ENCODE peak calls at places on chromosomes 1 and 21, in four cellular contexts. D, B, I and M are unnamed samples.

GRCh38 chr1:203453016-203453415 is 22.6 kb upstream of the PRELP start:
- DNase-seq in I (no peak), B (no peak), D (no peak), M (no peak)

GRCh38 chr1:174160109-174160473 is 771 bp downstream of the RABGAP1L start:
- DNase-seq in B (peak; percentile 72), D (no peak), I (no peak), M (no peak)

GRCh38 chr21:34733866-34734265 is 65.1 kb downstream of the CLIC6 start:
- DNase-seq in B (no peak), I (no peak), D (no peak), M (no peak)

GRCh38 chr1:55107111-55107510 is 67.8 kb downstream of the PCSK9 start:
- DNase-seq in I (peak; percentile 56), B (no peak), D (no peak), M (no peak)

GRCh38 chr1:199747984-199748383 is 279.5 kb upstream of the NR5A2 start:
- DNase-seq in D (peak; percentile 27), I (no peak), B (no peak), M (no peak)

GRCh38 chr1:155316922-155317321 is 3.8 kb upstream of the RUSC1 start:
- DNase-seq in I (no peak), B (no peak), D (no peak), M (no peak)

GRCh38 chr1:42816600-42817439 is at the start of the genes ERMAP and SVBP:
- DNase-seq in I (no peak), D (peak; percentile 99), B (peak; percentile 97), M (peak; percentile 43)

GRCh38 chr1:2384130-2384860 is 7.1 kb downstream of the MORN1 start:
- DNase-seq in B (peak; percentile 49), D (no peak), I (no peak), M (no peak)

GRCh38 chr21:28069446-28069845 is 923.2 kb downstream of the LTN1 start:
- DNase-seq in B (no peak), I (no peak), D (peak; percentile 14), M (peak; percentile 55)

GRCh38 chr1:208065862-208066261 is 154.9 kb upstream of the CD34 start:
- DNase-seq in B (no peak), D (no peak), I (no peak), M (peak; percentile 54)

GRCh38 chr1:202964755-202965440 is 2.2 kb downstream of the CYB5R1 start:
- DNase-seq in I (no peak), B (no peak), D (no peak), M (peak; percentile 67)

GRCh38 chr1:116824631-116825399 is 70.6 kb downstream of the CD2 start:
- DNase-seq in B (no peak), D (no peak), I (no peak), M (no peak)

GRCh38 chr1:217048104-217048707 is 325.0 kb upstream of the ESRRG start:
- DNase-seq in D (peak; percentile 48), B (no peak), I (no peak), M (no peak)

GRCh38 chr1:152013664-152014237 is 20.1 kb upstream of the S100A10 start:
- DNase-seq in B (no peak), I (no peak), D (peak; percentile 59), M (no peak)

GRCh38 chr1:54884135-54884586 is 2.8 kb downstream of the DHCR24 start:
- DNase-seq in D (no peak), B (no peak), I (no peak), M (no peak)

GRCh38 chr1:214404571-214405213 is 123.7 kb downstream of the SMYD2 start:
- DNase-seq in I (peak; percentile 81), B (no peak), D (peak; percentile 42), M (no peak)

GRCh38 chr1:116286541-116286971 is 86.5 kb upstream of the ATP1A1 start:
- DNase-seq in B (no peak), D (no peak), I (no peak), M (peak; percentile 55)

GRCh38 chr1:22287946-22288520 is 145.1 kb upstream of the WNT4 start:
- DNase-seq in I (no peak), B (no peak), D (peak; percentile 69), M (no peak)

GRCh38 chr1:245715291-245715701 is 560.5 kb downstream of the KIF26B start:
- DNase-seq in D (peak; percentile 13), B (no peak), I (no peak), M (peak; percentile 14)

GRCh38 chr1:22534951-22535350 is 28.3 kb upstream of the EPHA8 start:
- DNase-seq in I (no peak), B (no peak), D (no peak), M (no peak)

GRCh38 chr1:58047265-58047858 is 499.2 kb downstream of the OMA1 start:
- DNase-seq in D (peak; percentile 84), B (no peak), I (no peak), M (no peak)

GRCh38 chr1:209883341-209883971 is 54.6 kb upstream of the SYT14 start:
- DNase-seq in D (no peak), B (no peak), I (peak; percentile 95), M (no peak)

GRCh38 chr1:90973897-90974798 is 47.7 kb downstream of the ZNF644 start:
- DNase-seq in I (peak; percentile 36), B (no peak), D (no peak), M (no peak)

GRCh38 chr1:27605796-27606707 is 2.1 kb upstream of the AHDC1 start:
- DNase-seq in B (no peak), D (peak; percentile 78), I (no peak), M (no peak)

GRCh38 chr1:63326106-63326472 is 3.7 kb downstream of the FOXD3 start:
- DNase-seq in B (no peak), I (no peak), D (peak; percentile 77), M (no peak)

GRCh38 chr1:186633101-186633500 is 47.1 kb downstream of the PTGS2 start:
- DNase-seq in D (no peak), I (no peak), B (no peak), M (no peak)

GRCh38 chr1:206687915-206688442 is 3.3 kb downstream of the MAPKAPK2 start:
- DNase-seq in B (no peak), I (no peak), D (peak; percentile 82), M (no peak)
- H3K4me3 ChIP-seq in B (no peak overlapping the region), I (peak overlapping the region; percentile 94), D (no peak overlapping the region), M (peak overlapping the region; percentile 75)

DNA sequence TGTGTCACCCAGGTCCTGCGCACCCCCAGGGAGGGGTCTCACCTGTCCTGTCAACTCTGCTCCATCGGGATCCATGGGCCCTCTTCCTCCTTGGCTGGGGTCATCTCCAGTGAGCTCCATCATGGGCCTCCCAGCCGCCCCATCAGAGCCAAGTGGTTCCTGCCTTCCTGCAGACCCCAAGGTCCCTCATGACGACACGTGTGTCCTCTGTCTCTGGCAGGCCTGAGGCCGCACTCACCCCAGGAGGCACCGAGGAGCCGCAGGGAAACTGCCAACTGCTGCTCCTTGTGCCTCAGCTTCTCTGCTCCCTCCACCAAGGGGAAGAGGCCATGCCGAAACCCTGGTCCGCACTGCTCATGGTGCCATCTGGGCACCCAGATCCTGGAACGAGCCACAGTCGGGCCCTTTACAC is 46.8 kb downstream of the COL18A1 start:
- DNase-seq in D (no peak), B (no peak), I (no peak), M (no peak)
- H3K4me3 ChIP-seq in D (no peak overlapping the region), B (no peak overlapping the region), I (no peak overlapping the region), M (no peak overlapping the region)

DNA sequence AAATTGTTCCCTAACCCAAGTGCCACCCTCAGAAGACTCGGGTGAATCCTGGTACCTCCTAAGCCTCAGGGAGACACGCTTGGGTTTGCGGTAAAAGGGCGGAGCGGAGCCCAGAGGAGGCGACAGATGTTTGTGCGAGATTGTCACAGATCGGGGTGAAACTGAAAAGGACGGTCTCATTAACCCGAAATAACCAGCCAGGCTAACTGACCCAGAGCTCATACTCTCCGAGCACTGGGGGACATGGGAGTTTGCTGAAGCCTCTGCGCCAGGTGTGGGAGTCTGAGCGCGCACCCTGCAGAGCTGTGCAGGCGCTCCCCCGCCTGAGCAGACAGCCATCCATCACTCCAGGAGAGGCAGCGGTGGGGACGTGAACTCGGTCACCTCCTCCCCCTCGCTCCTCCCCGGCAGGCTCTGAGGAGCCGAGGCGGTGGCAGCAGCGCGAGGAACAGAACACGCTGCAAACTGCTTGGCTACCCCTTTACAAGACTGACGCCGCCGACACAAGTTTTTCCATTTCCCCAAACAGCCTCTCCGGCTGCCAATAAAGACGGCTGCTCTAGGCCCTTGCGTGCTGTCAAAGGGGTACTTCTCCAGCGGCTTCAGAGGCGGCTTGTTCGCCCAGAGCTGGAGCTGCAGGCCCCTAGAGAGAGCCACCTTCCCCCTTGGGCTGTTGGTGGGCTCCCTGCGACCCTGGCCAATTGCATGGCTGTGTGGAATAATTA is 43.5 kb downstream of the RRAGC start:
- DNase-seq in B (no peak), D (peak; percentile 67), I (no peak), M (no peak)
- H3K4me3 ChIP-seq in B (no peak overlapping the region), D (no peak overlapping the region), I (no peak overlapping the region), M (no peak overlapping the region)

DNA sequence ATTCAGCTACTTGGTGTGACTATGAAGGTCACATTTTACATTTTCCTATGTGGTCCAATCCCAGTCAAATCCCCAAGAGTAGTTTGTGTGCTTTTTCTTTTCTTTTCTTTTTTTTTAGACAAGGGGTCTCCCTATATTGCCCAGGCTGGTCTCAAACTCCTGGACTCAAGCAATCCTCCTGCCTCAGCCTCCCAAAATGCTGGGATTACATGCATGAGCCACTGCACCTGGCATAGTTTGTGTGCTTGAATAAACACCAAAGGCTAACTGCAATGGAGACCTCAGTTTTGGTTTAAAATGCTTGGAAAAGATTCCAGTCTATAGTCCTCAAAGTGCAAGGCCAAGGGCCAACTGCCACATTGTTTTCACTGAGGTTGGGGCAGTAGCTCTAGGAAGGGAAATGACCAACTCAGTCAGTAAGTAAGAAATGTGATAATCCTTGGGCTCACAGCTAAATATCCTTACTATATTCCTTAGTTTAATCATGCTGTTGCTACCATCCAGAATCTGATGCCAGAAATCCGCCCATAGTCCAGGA is 38.6 kb downstream of the EIF2B3 start:
- DNase-seq in B (no peak), I (no peak), D (no peak), M (no peak)
- H3K4me3 ChIP-seq in B (no peak overlapping the region), I (no peak overlapping the region), D (no peak overlapping the region), M (no peak overlapping the region)

GRCh38 chr1:233572896-233573295 is 41.0 kb upstream of the KCNK1 start:
- DNase-seq in B (no peak), I (no peak), D (no peak), M (no peak)

GRCh38 chr1:233569636-233570035 is 44.3 kb upstream of the KCNK1 start:
- DNase-seq in D (no peak), B (no peak), I (no peak), M (no peak)

DNA sequence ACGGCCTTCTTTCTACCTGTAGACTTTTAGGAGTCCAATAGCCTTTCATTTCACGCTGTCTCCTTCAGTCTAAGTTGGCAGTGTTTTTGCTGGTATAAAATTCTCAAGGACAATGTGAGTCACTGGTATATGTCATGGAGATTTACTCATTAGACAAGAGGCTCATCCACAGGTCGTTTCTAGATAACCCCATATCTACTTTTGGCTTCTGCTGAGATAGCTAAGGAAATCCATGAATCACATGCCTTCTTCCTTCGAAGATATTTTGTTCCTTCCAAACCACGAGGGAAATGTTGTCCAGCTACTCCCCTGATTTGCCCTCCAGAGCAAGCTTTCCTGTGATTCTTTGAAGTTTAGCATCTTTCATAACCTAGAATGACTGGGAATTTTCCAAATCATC is 38.5 kb upstream of the KCNK1 start:
- DNase-seq in B (no peak), D (no peak), I (no peak), M (no peak)
- H3K4me3 ChIP-seq in B (no peak overlapping the region), D (no peak overlapping the region), I (no peak overlapping the region), M (no peak overlapping the region)

DNA sequence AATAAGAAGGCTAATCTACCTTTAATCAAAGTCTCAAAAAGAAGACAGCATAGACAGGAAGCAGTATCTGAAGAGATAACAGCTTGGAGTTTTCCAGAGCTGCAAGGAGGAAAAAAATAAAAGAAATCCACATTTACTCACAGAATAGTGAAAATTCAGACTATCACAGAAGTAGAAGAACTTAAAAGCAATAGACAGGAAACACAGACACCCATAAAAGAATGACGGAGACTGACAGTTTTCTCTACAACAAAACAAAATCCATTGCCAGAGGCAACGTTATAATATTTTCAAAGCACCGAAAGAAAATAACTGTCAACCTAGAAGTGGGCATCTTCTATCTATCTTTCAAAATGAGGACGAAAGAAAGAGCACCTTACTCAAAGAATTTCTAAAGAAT is 104.4 kb downstream of the DMRTB1 start:
- DNase-seq in D (no peak), I (no peak), B (no peak), M (no peak)
- H3K4me3 ChIP-seq in D (no peak overlapping the region), I (no peak overlapping the region), B (no peak overlapping the region), M (no peak overlapping the region)